ENCODE peak calls at places on chromosomes 7 and 10, in eight cellular contexts. C is AG08395; D is GM23248; T is hypothalamus; E is iris pigment epithelial cell; B is NCI-H1092 treated with DMSO at 0.1 percent for 48 hours; M is activated CD4-positive, alpha-beta T cell treated with anti-CD3 and anti-CD28 coated beads for 4 hours; H is amygdala. P is an unnamed sample.

GRCh38 chr10:52424343-52424742 is 110.3 kb downstream of the DKK1 start:
- DNase-seq in C (peak; percentile 9), D (peak; percentile 20), T (no peak), E (peak; percentile 47), B (no peak), M (no peak), H (no peak), P (no peak)

GRCh38 chr7:121351682-121352081 is 22.9 kb downstream of the WNT16 start:
- DNase-seq in C (no peak), D (no peak), T (no peak), E (no peak), B (no peak), M (no peak), H (no peak), P (no peak)

GRCh38 chr10:99484626-99485581 is 47.8 kb upstream of the NKX2-3 start:
- DNase-seq in C (no peak), D (no peak), T (no peak), E (no peak), B (no peak), M (no peak), H (no peak), P (no peak)

GRCh38 chr7:19470031-19470430 is 238.8 kb downstream of the POLR1F start:
- DNase-seq in C (no peak), D (no peak), T (no peak), E (peak; percentile 80), B (no peak), M (no peak), H (no peak), P (no peak)

GRCh38 chr10:123663522-123663921 is 2.6 kb upstream of the GPR26 start:
- DNase-seq in C (no peak), D (no peak), T (no peak), E (no peak), B (no peak), M (no peak), H (no peak), P (no peak)

GRCh38 chr10:112461029-112461887 is 14.2 kb downstream of the VTI1A start:
- DNase-seq in C (peak; percentile 44), D (peak; percentile 87), T (no peak), E (peak; percentile 83), B (no peak), M (no peak), H (no peak), P (no peak)

GRCh38 chr7:69190738-69191137 is 407.5 kb upstream of the AUTS2 start:
- DNase-seq in C (no peak), D (no peak), T (no peak), E (no peak), B (no peak), M (no peak), H (no peak), P (no peak)

GRCh38 chr7:100007887-100008286 is 7.5 kb upstream of the ZKSCAN1 start:
- DNase-seq in C (no peak), D (no peak), T (no peak), E (no peak), B (no peak), M (no peak), H (no peak), P (no peak)

GRCh38 chr7:101728888-101729883 is 88.2 kb upstream of the CUX1 start:
- DNase-seq in C (no peak), D (peak; percentile 97), T (no peak), E (peak; percentile 87), B (no peak), M (no peak), H (no peak), P (peak; percentile 44)

GRCh38 chr7:85688712-85689111 is 501.9 kb upstream of the SEMA3D start:
- DNase-seq in C (no peak), D (peak; percentile 8), T (no peak), E (no peak), B (no peak), M (no peak), H (no peak), P (no peak)

GRCh38 chr10:103395754-103396066 is 565 bp downstream of the ATP5MK start:
- DNase-seq in C (peak; percentile 26), D (peak; percentile 67), T (no peak), E (peak; percentile 36), B (no peak), M (no peak), H (no peak), P (no peak)

GRCh38 chr7:145009866-145010265 is 174.0 kb upstream of the TPK1 start:
- DNase-seq in C (no peak), D (no peak), T (no peak), E (no peak), B (no peak), M (no peak), H (no peak), P (no peak)

GRCh38 chr7:112869111-112869774 is 79.0 kb upstream of the TMEM168 start:
- DNase-seq in C (peak; percentile 47), D (peak; percentile 53), T (no peak), E (peak; percentile 48), B (peak; percentile 17), M (peak; percentile 4), H (no peak), P (no peak)

GRCh38 chr7:105389090-105389650 is 449 bp upstream of the SRPK2 start:
- DNase-seq in C (peak; percentile 72), D (peak; percentile 86), T (no peak), E (peak; percentile 53), B (peak; percentile 80), M (no peak), H (no peak), P (peak; percentile 28)

GRCh38 chr7:26580666-26581065 is 283.7 kb downstream of the SKAP2 start:
- DNase-seq in C (no peak), D (no peak), T (no peak), E (no peak), B (no peak), M (no peak), H (no peak), P (no peak)

GRCh38 chr10:45386657-45387056 is 12.6 kb downstream of the ALOX5 start:
- DNase-seq in C (no peak), D (no peak), T (no peak), E (no peak), B (no peak), M (no peak), H (no peak), P (no peak)

GRCh38 chr10:119933179-119933578 is 40.6 kb downstream of the SEC23IP start:
- DNase-seq in C (no peak), D (peak; percentile 7), T (no peak), E (no peak), B (no peak), M (no peak), H (no peak), P (no peak)

GRCh38 chr7:135510603-135511183 is 791 bp upstream of the CNOT4 start:
- DNase-seq in C (peak; percentile 26), D (peak; percentile 72), T (no peak), E (peak; percentile 29), B (peak; percentile 29), M (no peak), H (peak; percentile 48), P (no peak)

GRCh38 chr10:3761916-3762708 is 22.9 kb downstream of the KLF6 start:
- DNase-seq in C (no peak), D (no peak), T (no peak), E (peak; percentile 77), B (no peak), M (no peak), H (no peak), P (no peak)

GRCh38 chr7:157457355-157458253 is 120.8 kb downstream of the DNAJB6 start:
- DNase-seq in C (no peak), D (no peak), T (no peak), E (no peak), B (no peak), M (no peak), H (no peak), P (no peak)

GRCh38 chr7:8582723-8583122 is 149.3 kb downstream of the NXPH1 start:
- DNase-seq in C (no peak), D (no peak), T (no peak), E (no peak), B (no peak), M (no peak), H (no peak), P (no peak)

GRCh38 chr10:30058111-30058510 is 1.3 kb downstream of the JCAD start:
- DNase-seq in C (no peak), D (no peak), T (no peak), E (no peak), B (no peak), M (no peak), H (no peak), P (no peak)

GRCh38 chr10:46559231-46559671 is 2.8 kb upstream of the GPRIN2 start:
- DNase-seq in C (no peak), D (no peak), T (no peak), E (no peak), B (no peak), M (peak; percentile 1), H (no peak), P (no peak)